ENCODE peak calls at places on chromosomes 11 and 22, in nine cellular contexts. One of them, this sample, is unnamed.

GRCh38 chr22:21710156-21710555 is 25.4 kb downstream of the YPEL1 start:
- DNase-seq in cardiac muscle cell: no peak
- DNase-seq in IMR-90: peak; percentile 31
- DNase-seq in AG04449: no peak
- DNase-seq in breast epithelium: no peak
- DNase-seq in AG04450: no peak
- DNase-seq in heart left ventricle: no peak
- DNase-seq in HCT116: no peak
- DNase-seq in right lobe of liver: no peak
- DNase-seq in this sample: no peak

GRCh38 chr11:119376197-119376847 is 5.2 kb downstream of the USP2 start:
- DNase-seq in AG04449: no peak
- DNase-seq in HCT116: no peak
- DNase-seq in cardiac muscle cell: no peak
- DNase-seq in heart left ventricle: peak; percentile 28
- DNase-seq in AG04450: no peak
- DNase-seq in IMR-90: peak; percentile 37
- DNase-seq in breast epithelium: peak; percentile 93
- DNase-seq in right lobe of liver: peak; percentile 81
- DNase-seq in this sample: no peak

GRCh38 chr11:120168960-120169681 is 31.2 kb upstream of the TRIM29 start:
- DNase-seq in right lobe of liver: no peak
- DNase-seq in heart left ventricle: peak; percentile 54
- DNase-seq in breast epithelium: peak; percentile 59
- DNase-seq in HCT116: no peak
- DNase-seq in AG04450: no peak
- DNase-seq in IMR-90: peak; percentile 45
- DNase-seq in cardiac muscle cell: peak; percentile 79
- DNase-seq in AG04449: no peak
- DNase-seq in this sample: no peak

GRCh38 chr22:25208743-25209505 is 9.3 kb downstream of the CRYBB3 start:
- DNase-seq in cardiac muscle cell: no peak
- DNase-seq in heart left ventricle: no peak
- DNase-seq in AG04449: no peak
- DNase-seq in breast epithelium: no peak
- DNase-seq in HCT116: no peak
- DNase-seq in right lobe of liver: no peak
- DNase-seq in AG04450: no peak
- DNase-seq in IMR-90: no peak
- DNase-seq in this sample: no peak

GRCh38 chr11:36149538-36150242 is 139.5 kb downstream of the COMMD9 start:
- DNase-seq in HCT116: peak; percentile 99
- DNase-seq in heart left ventricle: peak; percentile 32
- DNase-seq in IMR-90: peak; percentile 100
- DNase-seq in breast epithelium: peak; percentile 74
- DNase-seq in AG04449: peak; percentile 88
- DNase-seq in cardiac muscle cell: peak; percentile 97
- DNase-seq in AG04450: peak; percentile 97
- DNase-seq in right lobe of liver: no peak
- DNase-seq in this sample: peak; percentile 99

GRCh38 chr22:48218889-48219420 is 1456.5 kb downstream of the TBC1D22A start:
- DNase-seq in heart left ventricle: no peak
- DNase-seq in AG04450: no peak
- DNase-seq in breast epithelium: no peak
- DNase-seq in HCT116: no peak
- DNase-seq in IMR-90: no peak
- DNase-seq in AG04449: no peak
- DNase-seq in right lobe of liver: no peak
- DNase-seq in cardiac muscle cell: no peak
- DNase-seq in this sample: no peak

GRCh38 chr11:76329084-76329648 is 51.8 kb downstream of the THAP12 start:
- DNase-seq in AG04449: no peak
- DNase-seq in heart left ventricle: no peak
- DNase-seq in AG04450: peak; percentile 23
- DNase-seq in right lobe of liver: no peak
- DNase-seq in breast epithelium: no peak
- DNase-seq in IMR-90: peak; percentile 49
- DNase-seq in HCT116: peak; percentile 3
- DNase-seq in cardiac muscle cell: peak; percentile 77
- DNase-seq in this sample: no peak

GRCh38 chr11:85694385-85694980 is 8.5 kb upstream of the CCDC89 start:
- DNase-seq in AG04450: no peak
- DNase-seq in IMR-90: peak; percentile 71
- DNase-seq in breast epithelium: no peak
- DNase-seq in AG04449: no peak
- DNase-seq in HCT116: peak; percentile 18
- DNase-seq in right lobe of liver: no peak
- DNase-seq in cardiac muscle cell: peak; percentile 70
- DNase-seq in heart left ventricle: no peak
- DNase-seq in this sample: peak; percentile 33

GRCh38 chr11:70606248-70606950 is 208.1 kb downstream of the CTTN start:
- DNase-seq in IMR-90: no peak
- DNase-seq in HCT116: no peak
- DNase-seq in heart left ventricle: no peak
- DNase-seq in right lobe of liver: no peak
- DNase-seq in breast epithelium: no peak
- DNase-seq in AG04449: no peak
- DNase-seq in AG04450: no peak
- DNase-seq in cardiac muscle cell: no peak
- DNase-seq in this sample: no peak

GRCh38 chr11:15095736-15096228 is 18.9 kb upstream of the INSC start:
- DNase-seq in AG04449: no peak
- DNase-seq in heart left ventricle: no peak
- DNase-seq in cardiac muscle cell: no peak
- DNase-seq in AG04450: no peak
- DNase-seq in right lobe of liver: no peak
- DNase-seq in breast epithelium: no peak
- DNase-seq in HCT116: no peak
- DNase-seq in IMR-90: no peak
- DNase-seq in this sample: no peak

GRCh38 chr11:43360361-43361032 is 1.8 kb downstream of the TTC17 start:
- DNase-seq in right lobe of liver: no peak
- DNase-seq in IMR-90: peak; percentile 42
- DNase-seq in heart left ventricle: no peak
- DNase-seq in HCT116: no peak
- DNase-seq in AG04449: no peak
- DNase-seq in AG04450: no peak
- DNase-seq in cardiac muscle cell: peak; percentile 42
- DNase-seq in breast epithelium: no peak
- DNase-seq in this sample: no peak

GRCh38 chr11:17877886-17878285 is 135.0 kb downstream of the SERGEF start:
- DNase-seq in breast epithelium: no peak
- DNase-seq in AG04450: no peak
- DNase-seq in AG04449: no peak
- DNase-seq in IMR-90: no peak
- DNase-seq in cardiac muscle cell: no peak
- DNase-seq in heart left ventricle: no peak
- DNase-seq in right lobe of liver: no peak
- DNase-seq in HCT116: no peak
- DNase-seq in this sample: no peak

GRCh38 chr22:43620197-43620596 is 191.9 kb downstream of the EFCAB6 start:
- DNase-seq in HCT116: no peak
- DNase-seq in AG04450: no peak
- DNase-seq in AG04449: no peak
- DNase-seq in breast epithelium: no peak
- DNase-seq in cardiac muscle cell: no peak
- DNase-seq in IMR-90: no peak
- DNase-seq in heart left ventricle: no peak
- DNase-seq in right lobe of liver: no peak
- DNase-seq in this sample: no peak

GRCh38 chr11:6695377-6695776 is 12.2 kb upstream of the MRPL17 start:
- DNase-seq in heart left ventricle: peak; percentile 59
- DNase-seq in right lobe of liver: no peak
- DNase-seq in AG04450: no peak
- DNase-seq in IMR-90: peak; percentile 60
- DNase-seq in breast epithelium: no peak
- DNase-seq in HCT116: no peak
- DNase-seq in AG04449: no peak
- DNase-seq in cardiac muscle cell: peak; percentile 79
- DNase-seq in this sample: no peak

GRCh38 chr11:12245091-12245490 is 132.3 kb upstream of the PARVA start:
- DNase-seq in HCT116: no peak
- DNase-seq in AG04449: no peak
- DNase-seq in IMR-90: no peak
- DNase-seq in AG04450: no peak
- DNase-seq in breast epithelium: no peak
- DNase-seq in cardiac muscle cell: no peak
- DNase-seq in heart left ventricle: no peak
- DNase-seq in right lobe of liver: no peak
- DNase-seq in this sample: no peak

GRCh38 chr11:75195164-75195962 is 44.5 kb downstream of the SLCO2B1 start:
- DNase-seq in breast epithelium: peak; percentile 51
- DNase-seq in AG04450: no peak
- DNase-seq in cardiac muscle cell: peak; percentile 55
- DNase-seq in heart left ventricle: peak; percentile 85
- DNase-seq in IMR-90: no peak
- DNase-seq in right lobe of liver: peak; percentile 92
- DNase-seq in AG04449: no peak
- DNase-seq in HCT116: no peak
- DNase-seq in this sample: no peak

GRCh38 chr11:2531987-2532703 is 87.3 kb downstream of the KCNQ1 start:
- DNase-seq in HCT116: no peak
- DNase-seq in heart left ventricle: no peak
- DNase-seq in breast epithelium: no peak
- DNase-seq in right lobe of liver: no peak
- DNase-seq in AG04450: no peak
- DNase-seq in IMR-90: no peak
- DNase-seq in AG04449: no peak
- DNase-seq in cardiac muscle cell: no peak
- DNase-seq in this sample: no peak

GRCh38 chr11:112321521-112322172 is 61.0 kb upstream of the PLET1 start:
- DNase-seq in heart left ventricle: no peak
- DNase-seq in cardiac muscle cell: peak; percentile 93
- DNase-seq in HCT116: peak; percentile 57
- DNase-seq in IMR-90: peak; percentile 89
- DNase-seq in breast epithelium: peak; percentile 93
- DNase-seq in AG04449: peak; percentile 72
- DNase-seq in right lobe of liver: peak; percentile 96
- DNase-seq in AG04450: peak; percentile 61
- DNase-seq in this sample: peak; percentile 62

GRCh38 chr11:45147871-45148270 is 1.4 kb downstream of the PRDM11 start:
- DNase-seq in AG04449: no peak
- DNase-seq in right lobe of liver: peak; percentile 33
- DNase-seq in heart left ventricle: no peak
- DNase-seq in breast epithelium: no peak
- DNase-seq in cardiac muscle cell: no peak
- DNase-seq in AG04450: no peak
- DNase-seq in HCT116: no peak
- DNase-seq in IMR-90: no peak
- DNase-seq in this sample: no peak

DNA sequence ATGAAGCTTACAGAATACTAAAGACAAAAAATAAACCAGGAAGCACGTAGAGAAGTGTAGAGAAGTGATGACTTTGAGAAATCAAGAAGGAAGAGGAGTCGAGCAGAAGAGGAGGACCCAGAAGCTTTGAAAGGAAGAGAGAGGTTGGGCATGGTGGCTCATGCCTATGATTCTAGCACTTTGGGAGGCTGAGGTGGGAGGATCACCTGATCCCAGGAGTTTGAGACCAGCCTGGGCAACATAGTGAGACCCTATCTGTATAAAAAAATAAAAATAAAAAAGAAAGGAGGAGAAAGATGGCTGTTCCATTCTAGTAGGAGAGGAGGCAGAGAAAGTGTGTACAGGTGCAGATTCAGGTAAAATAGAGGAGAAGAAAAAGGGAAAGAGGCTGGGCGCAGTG is 17.2 kb upstream of the SYVN1 start:
- DNase-seq in heart left ventricle: no peak
- DNase-seq in HCT116: no peak
- DNase-seq in right lobe of liver: no peak
- DNase-seq in cardiac muscle cell: no peak
- DNase-seq in AG04449: no peak
- DNase-seq in AG04450: no peak
- DNase-seq in breast epithelium: no peak
- DNase-seq in IMR-90: no peak
- DNase-seq in this sample: no peak
- H3K4me3 ChIP-seq in heart left ventricle: no peak overlapping the region
- H3K4me3 ChIP-seq in HCT116: no peak overlapping the region
- H3K4me3 ChIP-seq in right lobe of liver: no peak overlapping the region
- H3K4me3 ChIP-seq in cardiac muscle cell: no peak overlapping the region
- H3K4me3 ChIP-seq in AG04449: no peak overlapping the region
- H3K4me3 ChIP-seq in AG04450: no peak overlapping the region
- H3K4me3 ChIP-seq in breast epithelium: no peak overlapping the region
- H3K4me3 ChIP-seq in IMR-90: no peak overlapping the region
- H3K4me3 ChIP-seq in this sample: no peak overlapping the region

GRCh38 chr11:94597896-94598295 is 30.7 kb downstream of the PIWIL4 start:
- DNase-seq in heart left ventricle: no peak
- DNase-seq in AG04449: no peak
- DNase-seq in AG04450: no peak
- DNase-seq in IMR-90: peak; percentile 17
- DNase-seq in right lobe of liver: no peak
- DNase-seq in cardiac muscle cell: peak; percentile 38
- DNase-seq in breast epithelium: no peak
- DNase-seq in HCT116: no peak
- DNase-seq in this sample: no peak
- TF ChIP-seq CTCF in heart left ventricle: no peak
- TF ChIP-seq CTCF in AG04449: no peak
- TF ChIP-seq CTCF in AG04450: no peak
- TF ChIP-seq CTCF in IMR-90: no peak
- TF ChIP-seq CTCF in right lobe of liver: peak; percentile 19
- TF ChIP-seq CTCF in cardiac muscle cell: peak; percentile 22
- TF ChIP-seq CTCF in breast epithelium: no peak
- TF ChIP-seq CTCF in HCT116: peak; percentile 5
- TF ChIP-seq CTCF in this sample: no peak

DNA sequence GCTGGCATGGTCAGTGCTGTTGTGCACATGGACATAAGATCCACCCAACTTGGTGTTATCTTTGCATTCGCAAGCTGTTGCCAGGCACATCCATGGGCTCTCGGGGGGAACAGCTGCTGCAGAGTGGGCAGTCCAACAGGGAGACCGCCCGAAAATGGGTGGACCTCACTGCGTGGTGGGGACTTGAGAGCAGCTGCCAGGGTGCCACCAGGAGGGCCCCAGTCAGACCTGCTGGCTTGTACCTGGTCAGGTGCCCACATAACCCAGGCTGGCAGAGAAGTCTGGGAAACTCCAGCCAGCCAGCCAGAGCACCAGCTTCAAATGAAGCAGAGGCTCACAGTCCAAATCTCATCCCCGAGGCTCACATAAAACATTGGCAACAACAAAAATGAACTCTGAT is 120.2 kb downstream of the BCR start:
- DNase-seq in cardiac muscle cell: no peak
- DNase-seq in AG04449: no peak
- DNase-seq in IMR-90: no peak
- DNase-seq in heart left ventricle: no peak
- DNase-seq in AG04450: no peak
- DNase-seq in breast epithelium: no peak
- DNase-seq in right lobe of liver: no peak
- DNase-seq in HCT116: no peak
- DNase-seq in this sample: no peak
- H3K4me3 ChIP-seq in cardiac muscle cell: no peak overlapping the region
- H3K4me3 ChIP-seq in AG04449: no peak overlapping the region
- H3K4me3 ChIP-seq in IMR-90: no peak overlapping the region
- H3K4me3 ChIP-seq in heart left ventricle: no peak overlapping the region
- H3K4me3 ChIP-seq in AG04450: no peak overlapping the region
- H3K4me3 ChIP-seq in breast epithelium: no peak overlapping the region
- H3K4me3 ChIP-seq in right lobe of liver: no peak overlapping the region
- H3K4me3 ChIP-seq in HCT116: no peak overlapping the region
- H3K4me3 ChIP-seq in this sample: no peak overlapping the region

DNA sequence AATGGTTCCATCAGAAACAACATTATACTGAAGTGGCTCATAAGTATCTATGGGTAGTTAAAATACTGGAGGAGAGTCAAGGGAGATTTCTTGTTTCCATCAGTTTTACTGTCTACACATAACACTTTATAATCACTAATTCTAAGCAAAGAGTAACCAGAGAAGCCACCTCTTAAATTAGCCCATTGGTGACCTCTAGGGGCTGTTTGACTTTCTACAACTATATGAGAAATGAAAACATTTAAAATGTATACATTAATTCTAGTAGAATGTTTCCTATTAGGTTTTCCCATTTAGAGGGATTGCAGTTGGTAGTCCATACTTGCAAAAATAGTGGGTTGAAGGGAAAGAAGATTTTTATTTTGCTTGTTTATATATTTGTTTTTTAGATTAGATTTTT is 504.3 kb downstream of the FAM181B start:
- DNase-seq in heart left ventricle: no peak
- DNase-seq in HCT116: no peak
- DNase-seq in right lobe of liver: no peak
- DNase-seq in breast epithelium: no peak
- DNase-seq in AG04449: no peak
- DNase-seq in IMR-90: no peak
- DNase-seq in cardiac muscle cell: peak; percentile 15
- DNase-seq in AG04450: no peak
- DNase-seq in this sample: no peak
- TF ChIP-seq CTCF in heart left ventricle: no peak
- TF ChIP-seq CTCF in HCT116: no peak
- TF ChIP-seq CTCF in right lobe of liver: peak; percentile 40
- TF ChIP-seq CTCF in breast epithelium: no peak
- TF ChIP-seq CTCF in AG04449: no peak
- TF ChIP-seq CTCF in IMR-90: peak; percentile 38
- TF ChIP-seq CTCF in cardiac muscle cell: peak; percentile 14
- TF ChIP-seq CTCF in AG04450: peak; percentile 36
- TF ChIP-seq CTCF in this sample: no peak

This sample was measured in HFF-Myc.